ENCODE peak calls at places on chromosomes 16 and 17, in nine cellular contexts. Z is RWPE1; M is GM12892; T is EL; O is AG04449; B is RPMI7951; H is progenitor cell of endocrine pancreas; U is activated naive CD4-positive, alpha-beta T cell; E is mucosa of gallbladder. L is an unnamed sample.

GRCh38 chr17:66301864-66302741 is at the start of gene PRKCA:
- DNase-seq in U (peak), O (no peak), B (peak), H (peak), E (peak), Z (peak), T (peak), M (peak), L (no peak)

GRCh38 chr16:75764154-75764768 is 38.0 kb upstream of the CPHXL start:
- DNase-seq in B (peak), E (peak), T (peak), O (peak), H (peak), U (no peak), Z (peak), M (peak), L (no peak)

GRCh38 chr16:1206786-1207185 is 18.3 kb downstream of the TPSG1 start:
- DNase-seq in U (no peak), E (no peak), O (no peak), B (no peak), H (no peak), T (no peak), M (no peak), Z (no peak), L (no peak)

GRCh38 chr16:48383877-48384304 is 1.3 kb downstream of the SIAH1 start:
- DNase-seq in E (no peak), H (no peak), B (peak), Z (peak), T (peak), O (no peak), M (no peak), U (no peak), L (no peak)

GRCh38 chr17:76539631-76540271 is at the start of gene PRCD:
- DNase-seq in H (no peak), B (no peak), M (peak), U (no peak), Z (no peak), T (no peak), E (no peak), O (no peak), L (no peak)

GRCh38 chr17:17088511-17089205 is 46.4 kb downstream of the MPRIP start:
- DNase-seq in H (no peak), E (no peak), U (no peak), O (no peak), B (no peak), M (no peak), Z (no peak), T (no peak), L (no peak)

GRCh38 chr16:55539049-55539448 is 27.4 kb upstream of the CAPNS2 start:
- DNase-seq in Z (no peak), B (peak), H (no peak), E (no peak), O (no peak), M (no peak), T (no peak), U (no peak), L (no peak)

GRCh38 chr17:41666336-41666680 is 22.4 kb upstream of the EIF1 start:
- DNase-seq in O (no peak), B (peak), H (no peak), E (no peak), U (peak), T (peak), Z (no peak), M (no peak), L (peak)

GRCh38 chr17:27743288-27743885 is 56.9 kb downstream of the NOS2 start:
- DNase-seq in H (no peak), E (no peak), B (no peak), U (no peak), O (no peak), Z (no peak), T (no peak), M (no peak), L (no peak)

GRCh38 chr16:720507-720989 is 398 bp upstream of the ANTKMT start:
- DNase-seq in Z (no peak), B (peak), T (peak), H (no peak), M (peak), E (no peak), U (no peak), O (no peak), L (no peak)

L was measured in breast epithelium.